ENCODE peak calls at places on chromosomes 3 and 15, in eight cellular contexts. One of them, this sample, is unnamed.

GRCh38 chr15:57462391-57462790 is 86.1 kb downstream of the CGNL1 start:
- DNase-seq in CD8-positive, alpha-beta memory T cell: no peak
- DNase-seq in AG04450: no peak
- DNase-seq in HCT116: no peak
- DNase-seq in hepatocyte: no peak
- DNase-seq in cardiac muscle cell: peak; percentile 42
- DNase-seq in body of pancreas: no peak
- DNase-seq in WERI-Rb-1: no peak
- DNase-seq in this sample: peak; percentile 11

GRCh38 chr15:32643907-32644445 is 2.5 kb downstream of the SCG5 start:
- DNase-seq in HCT116: no peak
- DNase-seq in body of pancreas: no peak
- DNase-seq in cardiac muscle cell: no peak
- DNase-seq in hepatocyte: no peak
- DNase-seq in CD8-positive, alpha-beta memory T cell: no peak
- DNase-seq in AG04450: no peak
- DNase-seq in WERI-Rb-1: no peak
- DNase-seq in this sample: no peak

GRCh38 chr3:63067999-63068645 is 192.9 kb upstream of the CADPS start:
- DNase-seq in CD8-positive, alpha-beta memory T cell: no peak
- DNase-seq in cardiac muscle cell: peak; percentile 49
- DNase-seq in body of pancreas: peak; percentile 14
- DNase-seq in AG04450: no peak
- DNase-seq in hepatocyte: peak; percentile 79
- DNase-seq in HCT116: no peak
- DNase-seq in WERI-Rb-1: no peak
- DNase-seq in this sample: peak; percentile 9

GRCh38 chr3:98761656-98762229 is 1.4 kb upstream of the ST3GAL6 start:
- DNase-seq in AG04450: no peak
- DNase-seq in WERI-Rb-1: no peak
- DNase-seq in CD8-positive, alpha-beta memory T cell: no peak
- DNase-seq in body of pancreas: no peak
- DNase-seq in HCT116: no peak
- DNase-seq in cardiac muscle cell: no peak
- DNase-seq in hepatocyte: no peak
- DNase-seq in this sample: no peak

GRCh38 chr15:76483018-76483417 is 146.4 kb downstream of the ISL2 start:
- DNase-seq in CD8-positive, alpha-beta memory T cell: no peak
- DNase-seq in cardiac muscle cell: no peak
- DNase-seq in AG04450: no peak
- DNase-seq in hepatocyte: no peak
- DNase-seq in HCT116: no peak
- DNase-seq in WERI-Rb-1: no peak
- DNase-seq in body of pancreas: no peak
- DNase-seq in this sample: no peak

GRCh38 chr3:114624047-114624445 is 330.2 kb downstream of the TIGIT start:
- DNase-seq in hepatocyte: peak; percentile 46
- DNase-seq in WERI-Rb-1: no peak
- DNase-seq in AG04450: peak; percentile 41
- DNase-seq in HCT116: no peak
- DNase-seq in cardiac muscle cell: peak; percentile 77
- DNase-seq in body of pancreas: peak; percentile 24
- DNase-seq in CD8-positive, alpha-beta memory T cell: no peak
- DNase-seq in this sample: peak; percentile 85

GRCh38 chr3:4656059-4656458 is 162.9 kb downstream of the ITPR1 start:
- DNase-seq in HCT116: peak; percentile 56
- DNase-seq in WERI-Rb-1: peak; percentile 78
- DNase-seq in body of pancreas: peak; percentile 63
- DNase-seq in hepatocyte: peak; percentile 83
- DNase-seq in CD8-positive, alpha-beta memory T cell: no peak
- DNase-seq in AG04450: peak; percentile 44
- DNase-seq in cardiac muscle cell: peak; percentile 84
- DNase-seq in this sample: peak; percentile 47

GRCh38 chr3:135929670-135930069 is 35.9 kb upstream of the PPP2R3A start:
- DNase-seq in WERI-Rb-1: no peak
- DNase-seq in AG04450: no peak
- DNase-seq in HCT116: no peak
- DNase-seq in body of pancreas: peak; percentile 17
- DNase-seq in CD8-positive, alpha-beta memory T cell: no peak
- DNase-seq in hepatocyte: peak; percentile 38
- DNase-seq in cardiac muscle cell: peak; percentile 48
- DNase-seq in this sample: no peak

GRCh38 chr3:55085231-55085630 is 157.4 kb upstream of the LRTM1 start:
- DNase-seq in hepatocyte: no peak
- DNase-seq in CD8-positive, alpha-beta memory T cell: no peak
- DNase-seq in WERI-Rb-1: no peak
- DNase-seq in HCT116: no peak
- DNase-seq in body of pancreas: no peak
- DNase-seq in cardiac muscle cell: no peak
- DNase-seq in AG04450: no peak
- DNase-seq in this sample: no peak

GRCh38 chr3:47422743-47423142 is 41.9 kb downstream of the PTPN23 start:
- DNase-seq in cardiac muscle cell: no peak
- DNase-seq in body of pancreas: no peak
- DNase-seq in AG04450: no peak
- DNase-seq in WERI-Rb-1: no peak
- DNase-seq in CD8-positive, alpha-beta memory T cell: no peak
- DNase-seq in HCT116: no peak
- DNase-seq in hepatocyte: no peak
- DNase-seq in this sample: no peak

GRCh38 chr15:97504031-97504430 is 456.5 kb upstream of the ARRDC4 start:
- DNase-seq in AG04450: no peak
- DNase-seq in hepatocyte: peak; percentile 39
- DNase-seq in WERI-Rb-1: no peak
- DNase-seq in body of pancreas: no peak
- DNase-seq in CD8-positive, alpha-beta memory T cell: no peak
- DNase-seq in HCT116: no peak
- DNase-seq in cardiac muscle cell: peak; percentile 88
- DNase-seq in this sample: no peak

GRCh38 chr15:57537951-57538506 is 53.7 kb upstream of the MYZAP start:
- DNase-seq in cardiac muscle cell: no peak
- DNase-seq in AG04450: no peak
- DNase-seq in hepatocyte: no peak
- DNase-seq in body of pancreas: no peak
- DNase-seq in WERI-Rb-1: no peak
- DNase-seq in HCT116: no peak
- DNase-seq in CD8-positive, alpha-beta memory T cell: no peak
- DNase-seq in this sample: no peak

DNA sequence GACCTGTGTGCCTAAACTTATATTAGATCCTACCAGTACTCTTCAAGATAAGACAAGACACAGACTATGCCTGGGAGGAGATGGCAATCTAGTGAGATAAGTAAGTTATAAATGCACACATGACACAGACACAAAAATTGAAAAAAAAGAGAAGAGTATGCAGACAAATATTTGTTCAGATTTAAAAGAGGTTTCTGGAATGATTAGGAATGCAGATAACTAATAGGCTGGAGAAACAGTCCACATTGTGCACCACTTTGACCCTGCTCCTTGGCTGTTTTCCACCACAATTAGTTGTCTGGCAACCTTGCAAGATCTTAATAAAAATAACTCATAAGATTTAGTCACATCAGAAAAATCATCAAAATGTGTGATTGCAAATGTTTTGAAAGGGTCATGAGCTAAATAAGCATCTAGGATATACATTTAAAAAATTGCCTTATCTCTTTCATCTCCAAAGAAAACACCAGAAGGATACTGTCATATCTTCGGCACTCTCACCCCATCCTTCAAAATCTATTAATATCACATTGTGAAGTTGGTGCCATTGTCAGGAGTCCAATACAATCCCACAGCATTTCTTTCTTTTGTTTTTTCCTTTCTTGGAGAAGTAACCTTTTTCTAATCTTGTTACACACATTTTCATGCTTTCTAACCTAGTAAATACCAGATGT is 153.7 kb upstream of the KCNMB2 start:
- DNase-seq in HCT116: no peak
- DNase-seq in WERI-Rb-1: no peak
- DNase-seq in CD8-positive, alpha-beta memory T cell: no peak
- DNase-seq in cardiac muscle cell: peak; percentile 85
- DNase-seq in hepatocyte: no peak
- DNase-seq in body of pancreas: no peak
- DNase-seq in AG04450: peak; percentile 78
- DNase-seq in this sample: peak; percentile 42
- H3K27ac ChIP-seq in HCT116: no peak overlapping the region
- H3K27ac ChIP-seq in WERI-Rb-1: no peak overlapping the region
- H3K27ac ChIP-seq in CD8-positive, alpha-beta memory T cell: no peak overlapping the region
- H3K27ac ChIP-seq in cardiac muscle cell: no peak overlapping the region
- H3K27ac ChIP-seq in hepatocyte: peak overlapping the region; percentile 4
- H3K27ac ChIP-seq in body of pancreas: no peak overlapping the region
- H3K27ac ChIP-seq in AG04450: no peak overlapping the region
- H3K27ac ChIP-seq in this sample: peak overlapping the region; percentile 8

DNA sequence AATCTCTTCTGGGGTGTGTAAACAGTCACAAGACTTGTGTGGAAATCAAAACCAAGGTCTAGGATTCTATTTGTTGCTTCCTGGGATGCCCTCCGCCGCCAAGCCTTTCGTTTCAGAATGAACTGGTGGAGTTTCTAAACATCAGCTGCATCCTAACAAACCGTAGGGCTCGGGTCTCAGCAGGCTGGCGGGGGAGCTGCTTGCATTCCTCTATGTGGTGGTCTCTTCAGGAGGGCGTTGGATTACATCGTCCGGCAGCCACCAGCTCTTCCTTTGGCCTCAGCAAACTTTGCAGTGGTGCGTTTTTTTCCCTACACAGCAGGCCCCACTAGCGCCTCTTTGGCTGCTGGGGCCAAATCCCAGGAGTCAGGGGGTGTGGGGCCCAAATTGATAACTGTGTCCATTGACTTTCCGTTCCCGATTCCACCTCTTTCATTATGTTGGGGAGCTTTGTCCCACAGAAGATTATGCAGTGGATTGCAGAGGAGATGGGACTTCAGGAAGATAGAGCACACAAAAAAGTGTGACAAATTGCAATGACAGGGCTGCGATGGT is 390.0 kb upstream of the NR2F2 start:
- DNase-seq in hepatocyte: no peak
- DNase-seq in WERI-Rb-1: no peak
- DNase-seq in body of pancreas: no peak
- DNase-seq in HCT116: no peak
- DNase-seq in CD8-positive, alpha-beta memory T cell: no peak
- DNase-seq in cardiac muscle cell: no peak
- DNase-seq in AG04450: no peak
- DNase-seq in this sample: no peak
- H3K27ac ChIP-seq in hepatocyte: no peak overlapping the region
- H3K27ac ChIP-seq in WERI-Rb-1: no peak overlapping the region
- H3K27ac ChIP-seq in body of pancreas: no peak overlapping the region
- H3K27ac ChIP-seq in HCT116: no peak overlapping the region
- H3K27ac ChIP-seq in CD8-positive, alpha-beta memory T cell: no peak overlapping the region
- H3K27ac ChIP-seq in cardiac muscle cell: no peak overlapping the region
- H3K27ac ChIP-seq in AG04450: no peak overlapping the region
- H3K27ac ChIP-seq in this sample: no peak overlapping the region

GRCh38 chr3:50354186-50354764 is 3.6 kb downstream of the CYB561D2 start:
- DNase-seq in cardiac muscle cell: no peak
- DNase-seq in AG04450: no peak
- DNase-seq in HCT116: no peak
- DNase-seq in body of pancreas: no peak
- DNase-seq in CD8-positive, alpha-beta memory T cell: no peak
- DNase-seq in WERI-Rb-1: no peak
- DNase-seq in hepatocyte: no peak
- DNase-seq in this sample: no peak

GRCh38 chr3:50352762-50353161 is 2.1 kb downstream of the CYB561D2 start:
- DNase-seq in WERI-Rb-1: no peak
- DNase-seq in AG04450: no peak
- DNase-seq in hepatocyte: no peak
- DNase-seq in CD8-positive, alpha-beta memory T cell: no peak
- DNase-seq in cardiac muscle cell: no peak
- DNase-seq in body of pancreas: no peak
- DNase-seq in HCT116: no peak
- DNase-seq in this sample: no peak

GRCh38 chr3:50354850-50355249 is 4.2 kb downstream of the CYB561D2 start:
- DNase-seq in hepatocyte: no peak
- DNase-seq in CD8-positive, alpha-beta memory T cell: no peak
- DNase-seq in body of pancreas: no peak
- DNase-seq in cardiac muscle cell: no peak
- DNase-seq in HCT116: no peak
- DNase-seq in AG04450: no peak
- DNase-seq in WERI-Rb-1: no peak
- DNase-seq in this sample: no peak

GRCh38 chr3:50351318-50351687 is 641 bp downstream of the CYB561D2 start:
- DNase-seq in hepatocyte: no peak
- DNase-seq in HCT116: no peak
- DNase-seq in WERI-Rb-1: no peak
- DNase-seq in cardiac muscle cell: no peak
- DNase-seq in body of pancreas: no peak
- DNase-seq in AG04450: no peak
- DNase-seq in CD8-positive, alpha-beta memory T cell: no peak
- DNase-seq in this sample: no peak

GRCh38 chr3:50353231-50354004 is 2.8 kb downstream of the CYB561D2 start:
- DNase-seq in WERI-Rb-1: no peak
- DNase-seq in AG04450: no peak
- DNase-seq in HCT116: no peak
- DNase-seq in cardiac muscle cell: no peak
- DNase-seq in hepatocyte: no peak
- DNase-seq in body of pancreas: no peak
- DNase-seq in CD8-positive, alpha-beta memory T cell: no peak
- DNase-seq in this sample: no peak
- H3K27ac ChIP-seq in WERI-Rb-1: no peak overlapping the region
- H3K27ac ChIP-seq in AG04450: no peak overlapping the region
- H3K27ac ChIP-seq in HCT116: peak overlapping the region; percentile 21
- H3K27ac ChIP-seq in cardiac muscle cell: no peak overlapping the region
- H3K27ac ChIP-seq in hepatocyte: no peak overlapping the region
- H3K27ac ChIP-seq in body of pancreas: peak overlapping the region; percentile 24
- H3K27ac ChIP-seq in CD8-positive, alpha-beta memory T cell: no peak overlapping the region
- H3K27ac ChIP-seq in this sample: no peak overlapping the region

GRCh38 chr3:105274958-105275357 is 91.8 kb upstream of the ALCAM start:
- DNase-seq in WERI-Rb-1: no peak
- DNase-seq in hepatocyte: no peak
- DNase-seq in CD8-positive, alpha-beta memory T cell: no peak
- DNase-seq in HCT116: no peak
- DNase-seq in cardiac muscle cell: peak; percentile 6
- DNase-seq in body of pancreas: no peak
- DNase-seq in AG04450: no peak
- DNase-seq in this sample: peak; percentile 47
- H3K27ac ChIP-seq in WERI-Rb-1: no peak overlapping the region
- H3K27ac ChIP-seq in hepatocyte: no peak overlapping the region
- H3K27ac ChIP-seq in CD8-positive, alpha-beta memory T cell: no peak overlapping the region
- H3K27ac ChIP-seq in HCT116: no peak overlapping the region
- H3K27ac ChIP-seq in cardiac muscle cell: no peak overlapping the region
- H3K27ac ChIP-seq in body of pancreas: no peak overlapping the region
- H3K27ac ChIP-seq in AG04450: no peak overlapping the region
- H3K27ac ChIP-seq in this sample: peak overlapping the region; percentile 7

GRCh38 chr3:27758083-27758482 is 36.0 kb upstream of the EOMES start:
- DNase-seq in CD8-positive, alpha-beta memory T cell: no peak
- DNase-seq in cardiac muscle cell: peak; percentile 76
- DNase-seq in body of pancreas: no peak
- DNase-seq in WERI-Rb-1: no peak
- DNase-seq in HCT116: peak; percentile 10
- DNase-seq in hepatocyte: peak; percentile 30
- DNase-seq in AG04450: peak; percentile 10
- DNase-seq in this sample: peak; percentile 2
- H3K27ac ChIP-seq in CD8-positive, alpha-beta memory T cell: no peak overlapping the region
- H3K27ac ChIP-seq in cardiac muscle cell: no peak overlapping the region
- H3K27ac ChIP-seq in body of pancreas: no peak overlapping the region
- H3K27ac ChIP-seq in WERI-Rb-1: no peak overlapping the region
- H3K27ac ChIP-seq in HCT116: no peak overlapping the region
- H3K27ac ChIP-seq in hepatocyte: no peak overlapping the region
- H3K27ac ChIP-seq in AG04450: no peak overlapping the region
- H3K27ac ChIP-seq in this sample: no peak overlapping the region

This sample was measured in SJSA1.